ENCODE peak calls at places on chromosomes 7 and 10, in seven cellular contexts. T is activated T-cell treated with anti-CD3 and anti-CD28 coated beads for 48 hours; K is Caki2; Q is activated naive CD8-positive, alpha-beta T cell treated with anti-CD3 and anti-CD28 coated beads, Interleukin-2, amount 10 ng/mL, durations not matched to agents 7 days and 5 days; H is DMS79; R is AG08395; D is astrocyte of the cerebellum. N is an unnamed sample.

GRCh38 chr7:157482517-157483120 is 145.8 kb downstream of the DNAJB6 start:
- DNase-seq in T (no peak), K (no peak), Q (no peak), H (no peak), R (no peak), D (no peak), N (no peak)

GRCh38 chr7:7114575-7115291 is 67.6 kb upstream of the C1GALT1 start:
- DNase-seq in T (no peak), K (no peak), Q (no peak), H (no peak), R (no peak), D (no peak), N (no peak)

GRCh38 chr10:15097011-15097812 is at the start of gene RPP38:
- DNase-seq in T (peak), K (peak), Q (peak), H (peak), R (peak), D (peak), N (peak)

GRCh38 chr10:49237985-49238384 is 49.8 kb upstream of the TMEM273 start:
- DNase-seq in T (no peak), K (no peak), Q (no peak), H (no peak), R (no peak), D (no peak), N (no peak)

GRCh38 chr10:58810751-58811150 is 298.1 kb downstream of the BICC1 start:
- DNase-seq in T (no peak), K (no peak), Q (no peak), H (no peak), R (no peak), D (no peak), N (no peak)

GRCh38 chr10:60828489-60828852 is 50.2 kb downstream of the CDK1 start:
- DNase-seq in T (no peak), K (no peak), Q (no peak), H (no peak), R (no peak), D (no peak), N (no peak)

GRCh38 chr10:95346715-95347401 is 56.1 kb upstream of the PDLIM1 start:
- DNase-seq in T (no peak), K (peak), Q (no peak), H (no peak), R (no peak), D (no peak), N (no peak)

GRCh38 chr10:12631216-12631615 is 281.9 kb downstream of the CAMK1D start:
- DNase-seq in T (no peak), K (peak), Q (no peak), H (no peak), R (no peak), D (no peak), N (no peak)

GRCh38 chr10:128916339-128916738 is 550.7 kb upstream of the MGMT start:
- DNase-seq in T (no peak), K (no peak), Q (no peak), H (no peak), R (no peak), D (no peak), N (no peak)

GRCh38 chr10:59011972-59012632 is 164.3 kb upstream of the PHYHIPL start:
- DNase-seq in T (no peak), K (no peak), Q (no peak), H (no peak), R (no peak), D (no peak), N (no peak)

GRCh38 chr10:70693619-70694286 is 21.4 kb downstream of the ADAMTS14 start:
- DNase-seq in T (no peak), K (no peak), Q (no peak), H (no peak), R (peak), D (peak), N (no peak)

GRCh38 chr7:131656980-131657725 is 100.7 kb upstream of the PODXL start:
- DNase-seq in T (no peak), K (no peak), Q (no peak), H (no peak), R (no peak), D (no peak), N (no peak)

GRCh38 chr10:105070249-105070648 is 429.2 kb downstream of the SORCS3 start:
- DNase-seq in T (no peak), K (no peak), Q (no peak), H (no peak), R (no peak), D (no peak), N (no peak)

GRCh38 chr7:93055543-93056107 is 62.2 kb downstream of the SAMD9 start:
- DNase-seq in T (no peak), K (peak), Q (no peak), H (no peak), R (peak), D (peak), N (no peak)

GRCh38 chr7:81004098-81004497 is 85.2 kb upstream of the SEMA3C start:
- DNase-seq in T (no peak), K (no peak), Q (no peak), H (no peak), R (peak), D (no peak), N (no peak)

GRCh38 chr7:131105803-131106680 is 221.6 kb upstream of the MKLN1 start:
- DNase-seq in T (peak), K (peak), Q (peak), H (no peak), R (peak), D (no peak), N (peak)

GRCh38 chr7:66224171-66224773 is 19.1 kb downstream of the TPST1 start:
- DNase-seq in T (no peak), K (no peak), Q (no peak), H (no peak), R (no peak), D (no peak), N (no peak)

GRCh38 chr7:17099083-17099973 is 199.1 kb upstream of the AHR start:
- DNase-seq in T (no peak), K (no peak), Q (no peak), H (no peak), R (no peak), D (no peak), N (no peak)

GRCh38 chr10:122986340-122986739 is 6.1 kb downstream of the PSTK start:
- DNase-seq in T (no peak), K (no peak), Q (no peak), H (no peak), R (no peak), D (no peak), N (no peak)

GRCh38 chr10:79178614-79179403 is 110.0 kb downstream of the ZMIZ1 start:
- DNase-seq in T (no peak), K (peak), Q (no peak), H (peak), R (peak), D (peak), N (peak)

GRCh38 chr7:39810204-39810642 is 139.8 kb upstream of the CDK13 start:
- DNase-seq in T (no peak), K (no peak), Q (no peak), H (no peak), R (no peak), D (no peak), N (no peak)

GRCh38 chr10:96271017-96271815 is at the start of gene BLNK:
- DNase-seq in T (no peak), K (no peak), Q (no peak), H (peak), R (no peak), D (no peak), N (no peak)

GRCh38 chr7:32502656-32503189 is 7.4 kb downstream of the AVL9 start:
- DNase-seq in T (no peak), K (no peak), Q (no peak), H (no peak), R (no peak), D (no peak), N (no peak)

GRCh38 chr7:128000854-128001265 is 30.4 kb downstream of the LRRC4 start:
- DNase-seq in T (no peak), K (peak), Q (no peak), H (no peak), R (no peak), D (no peak), N (no peak)

GRCh38 chr7:104967088-104967487 is 46.9 kb upstream of the KMT2E start:
- DNase-seq in T (no peak), K (no peak), Q (no peak), H (no peak), R (no peak), D (no peak), N (no peak)

GRCh38 chr7:90952649-90952991 is 311.6 kb upstream of the FZD1 start:
- DNase-seq in T (no peak), K (no peak), Q (no peak), H (no peak), R (peak), D (peak), N (no peak)

GRCh38 chr7:48170506-48170905 is 752 bp upstream of the ABCA13 start:
- DNase-seq in T (no peak), K (no peak), Q (no peak), H (no peak), R (no peak), D (no peak), N (peak)

GRCh38 chr10:108303149-108303548 is 1138.6 kb upstream of the SORCS1 start:
- DNase-seq in T (no peak), K (no peak), Q (no peak), H (no peak), R (peak), D (no peak), N (no peak)

GRCh38 chr7:96770758-96771157 is 61.1 kb upstream of the SEM1 start:
- DNase-seq in T (no peak), K (no peak), Q (no peak), H (no peak), R (no peak), D (no peak), N (no peak)

GRCh38 chr7:54541941-54542618 is at the start of gene VSTM2A:
- DNase-seq in T (no peak), K (no peak), Q (no peak), H (peak), R (no peak), D (no peak), N (no peak)

GRCh38 chr7:2278026-2278425 is 36.0 kb downstream of the NUDT1 start:
- DNase-seq in T (no peak), K (no peak), Q (no peak), H (no peak), R (no peak), D (no peak), N (no peak)